ENCODE peak calls at places on chromosome 6, in five cellular contexts. N is IMR-90; I is activated gamma-delta T cell treated with anti-CD3 and anti-CD28 coated beads, Interleukin-2, amount 50 U/mL, for 16 hours; F is nephron progenitor cell; M is AG08395. W is an unnamed sample.

GRCh38 chr6:73309784-73310502 is 44.1 kb downstream of the DPPA5 start:
- DNase-seq in N (peak; percentile 52), I (peak; percentile 35), F (peak; percentile 63), M (peak; percentile 69), W (peak; percentile 45)

GRCh38 chr6:89281779-89282246 is 33.3 kb downstream of the GABRR2 start:
- DNase-seq in N (peak; percentile 42), I (no peak), F (peak; percentile 45), M (peak; percentile 53), W (no peak)

GRCh38 chr6:6771224-6771915 is 182.8 kb downstream of the LY86 start:
- DNase-seq in N (no peak), I (no peak), F (no peak), M (no peak), W (no peak)

GRCh38 chr6:168640738-168641137 is 199.8 kb downstream of the SMOC2 start:
- DNase-seq in N (no peak), I (no peak), F (no peak), M (no peak), W (no peak)

GRCh38 chr6:89161326-89162046 is 15.6 kb downstream of the PM20D2 start:
- DNase-seq in N (peak; percentile 50), I (no peak), F (no peak), M (no peak), W (no peak)

GRCh38 chr6:132515386-132515785 is 2.5 kb upstream of the STX7 start:
- DNase-seq in N (no peak), I (no peak), F (no peak), M (no peak), W (no peak)

GRCh38 chr6:154805288-154805911 is 72.2 kb downstream of the SCAF8 start:
- DNase-seq in N (peak; percentile 70), I (no peak), F (no peak), M (peak; percentile 55), W (no peak)

GRCh38 chr6:157762636-157763035 is 60.4 kb upstream of the SNX9 start:
- DNase-seq in N (no peak), I (no peak), F (no peak), M (no peak), W (no peak)

GRCh38 chr6:5999688-6000608 is 6.8 kb downstream of the NRN1 start:
- DNase-seq in N (no peak), I (no peak), F (peak; percentile 17), M (no peak), W (no peak)

GRCh38 chr6:35727206-35727934 is 9.5 kb upstream of the ARMC12 start:
- DNase-seq in N (peak; percentile 60), I (no peak), F (peak; percentile 66), M (peak; percentile 38), W (no peak)

GRCh38 chr6:30615219-30615957 is 1.7 kb downstream of the PPP1R10 start:
- DNase-seq in N (peak; percentile 91), I (no peak), F (peak; percentile 39), M (peak; percentile 51), W (no peak)